ENCODE peak calls at places on chromosomes 6 and 20, in ten cellular contexts. H is lung, V is heart right ventricle, F is upper lobe of right lung, P is spleen, L is lower lobe of right lung, Z is ascending aorta, S is tibial artery, B is mammary epithelial cell, I is HCT116. D is an unnamed sample. For H3K4me1, the result is how much of the 10 kb centered on the place peaks cover.

GRCh38 chr6:18432619-18433018 is 45.5 kb downstream of the RNF144B start:
- DNase-seq in V (no peak), I (no peak), Z (no peak), H (no peak), L (no peak), S (no peak), P (no peak), B (no peak), F (no peak), D (no peak)

GRCh38 chr6:14153228-14153627 is 35.7 kb downstream of the CD83 start:
- DNase-seq in B (no peak), S (no peak), H (no peak), I (no peak), V (no peak), L (no peak), Z (no peak), F (no peak), P (no peak), D (no peak)

GRCh38 chr6:32799168-32799567 is 17.6 kb downstream of the HLA-DOB start:
- DNase-seq in L (no peak), Z (no peak), S (no peak), B (no peak), V (no peak), I (no peak), F (no peak), H (no peak), P (no peak), D (no peak)

GRCh38 chr6:136439514-136440186 is 110.6 kb downstream of the MAP7 start:
- DNase-seq in L (no peak), S (no peak), V (no peak), P (no peak), Z (no peak), H (no peak), F (no peak), I (no peak), B (no peak), D (no peak)

GRCh38 chr6:89313006-89313405 is 2.1 kb downstream of the GABRR2 start:
- DNase-seq in I (no peak), H (no peak), P (no peak), B (peak), S (peak), F (no peak), L (no peak), Z (no peak), V (peak), D (peak)

GRCh38 chr6:98800866-98801265 is 33.5 kb upstream of the POU3F2 start:
- DNase-seq in I (no peak), L (no peak), F (no peak), Z (no peak), H (no peak), V (no peak), P (no peak), B (no peak), S (no peak), D (no peak)

GRCh38 chr6:149363154-149363553 is 36.9 kb upstream of the SUMO4 start:
- DNase-seq in H (no peak), F (no peak), S (no peak), P (no peak), I (peak), V (no peak), Z (no peak), L (no peak), B (peak), D (no peak)

GRCh38 chr6:2784061-2784460 is 18.9 kb downstream of the WRNIP1 start:
- DNase-seq in I (no peak), S (no peak), L (no peak), H (no peak), V (no peak), F (no peak), P (no peak), Z (no peak), B (no peak), D (no peak)

GRCh38 chr6:113172531-113172966 is 684.6 kb upstream of the MARCKS start:
- DNase-seq in S (no peak), L (no peak), P (no peak), V (peak), F (no peak), I (no peak), H (no peak), B (no peak), Z (no peak), D (no peak)

GRCh38 chr6:146861029-146861563 is 262.3 kb downstream of the ADGB start:
- DNase-seq in S (no peak), H (no peak), V (no peak), Z (no peak), I (no peak), L (no peak), P (no peak), B (no peak), F (no peak), D (no peak)
- H3K4me1 ChIP-seq in S (under half), H (under half), V (under half), Z (under half), I (under half), L (under half), P (under half), B (under half), F (under half), D (under half)

DNA sequence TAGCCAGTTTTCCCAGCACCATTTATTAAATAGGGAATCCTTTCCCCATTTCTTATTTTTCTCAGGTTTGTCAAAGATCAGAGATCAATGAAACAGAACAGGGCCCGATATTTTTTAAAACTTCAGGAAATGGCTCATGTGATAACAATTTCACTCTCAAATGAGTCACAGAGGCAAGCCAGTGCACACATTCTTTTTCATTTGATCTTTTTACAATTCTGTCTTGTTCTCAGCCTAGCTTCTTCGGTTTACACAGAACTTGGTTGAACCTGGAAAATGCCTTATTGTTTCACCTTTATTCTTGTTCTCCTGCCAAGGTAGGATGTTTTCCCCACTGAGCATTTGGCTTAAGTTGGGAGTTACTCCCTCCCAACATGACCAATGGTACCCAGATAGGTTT is 258.9 kb downstream of the COL12A1 start:
- DNase-seq in H (no peak), P (no peak), I (peak), Z (no peak), L (no peak), V (no peak), F (no peak), S (no peak), B (peak), D (no peak)
- H3K27ac ChIP-seq in H (no peak), P (no peak), I (peak), Z (no peak), L (no peak), V (no peak), F (no peak), S (no peak), B (peak), D (no peak)

DNA sequence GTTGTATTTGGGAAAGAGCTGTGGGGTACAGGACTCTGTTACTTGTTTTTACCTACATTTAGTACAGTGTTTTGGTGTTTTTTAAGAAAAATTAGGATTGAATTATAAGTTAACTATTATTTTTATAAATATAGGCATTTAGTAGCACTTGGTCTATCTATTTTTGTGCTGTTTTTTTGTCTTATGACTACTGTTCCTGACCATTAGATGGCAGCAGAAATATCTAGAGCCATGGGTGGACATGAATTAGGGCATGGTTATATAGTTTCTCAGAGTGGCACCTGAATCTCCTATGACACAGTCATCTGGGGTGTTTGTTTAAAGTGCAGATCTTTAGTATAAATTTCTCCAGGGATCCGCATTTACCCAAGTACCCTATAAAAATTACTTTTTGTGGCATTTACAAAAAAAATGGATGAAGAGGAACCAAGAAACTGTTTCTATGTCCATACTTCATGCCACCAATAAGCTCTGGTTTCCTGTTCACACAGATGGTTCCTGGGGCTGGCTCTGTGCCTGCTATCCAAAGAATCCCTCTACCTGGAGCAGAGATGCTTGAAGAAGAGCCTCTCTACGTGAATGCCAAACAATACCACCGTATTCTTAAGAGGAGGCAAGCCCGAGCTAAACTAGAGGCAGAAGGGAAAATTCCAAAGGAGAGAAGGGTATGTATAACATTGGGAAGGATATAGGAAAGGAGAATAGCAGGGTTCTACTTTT is 19.8 kb downstream of the NFYA start:
- DNase-seq in S (no peak), P (no peak), I (no peak), V (no peak), L (no peak), Z (no peak), H (no peak), B (peak), F (no peak), D (no peak)
- TF ChIP-seq CTCF in S (no peak), P (peak), I (peak), V (no peak), L (peak), Z (no peak), H (no peak), B (peak), F (no peak), D (no peak)

DNA sequence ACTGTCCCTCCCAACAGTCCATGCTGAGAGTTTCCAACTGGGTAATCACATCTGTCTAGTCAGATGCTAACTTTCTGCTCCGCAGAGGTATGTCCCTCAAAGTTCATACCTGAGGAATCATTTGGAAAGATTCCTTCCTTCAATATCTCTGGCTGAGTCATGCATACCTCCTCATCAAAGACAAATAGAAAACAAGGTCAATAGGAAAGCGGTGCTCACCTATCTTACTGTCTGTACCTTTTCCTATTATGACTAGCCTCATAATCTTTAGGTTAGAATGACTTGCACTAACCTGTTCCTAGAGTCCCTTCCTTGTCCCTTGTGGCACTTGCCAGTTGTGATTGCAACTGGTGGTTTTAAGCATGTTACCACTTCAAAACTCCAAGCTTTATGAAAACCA is 78.2 kb upstream of the PTPRK start:
- DNase-seq in L (no peak), B (peak), P (no peak), F (no peak), I (peak), S (no peak), H (no peak), V (no peak), Z (no peak), D (no peak)
- H3K4me1 ChIP-seq in L (under half), B (half or more), P (under half), F (under half), I (under half), S (under half), H (under half), V (under half), Z (under half), D (under half)

DNA sequence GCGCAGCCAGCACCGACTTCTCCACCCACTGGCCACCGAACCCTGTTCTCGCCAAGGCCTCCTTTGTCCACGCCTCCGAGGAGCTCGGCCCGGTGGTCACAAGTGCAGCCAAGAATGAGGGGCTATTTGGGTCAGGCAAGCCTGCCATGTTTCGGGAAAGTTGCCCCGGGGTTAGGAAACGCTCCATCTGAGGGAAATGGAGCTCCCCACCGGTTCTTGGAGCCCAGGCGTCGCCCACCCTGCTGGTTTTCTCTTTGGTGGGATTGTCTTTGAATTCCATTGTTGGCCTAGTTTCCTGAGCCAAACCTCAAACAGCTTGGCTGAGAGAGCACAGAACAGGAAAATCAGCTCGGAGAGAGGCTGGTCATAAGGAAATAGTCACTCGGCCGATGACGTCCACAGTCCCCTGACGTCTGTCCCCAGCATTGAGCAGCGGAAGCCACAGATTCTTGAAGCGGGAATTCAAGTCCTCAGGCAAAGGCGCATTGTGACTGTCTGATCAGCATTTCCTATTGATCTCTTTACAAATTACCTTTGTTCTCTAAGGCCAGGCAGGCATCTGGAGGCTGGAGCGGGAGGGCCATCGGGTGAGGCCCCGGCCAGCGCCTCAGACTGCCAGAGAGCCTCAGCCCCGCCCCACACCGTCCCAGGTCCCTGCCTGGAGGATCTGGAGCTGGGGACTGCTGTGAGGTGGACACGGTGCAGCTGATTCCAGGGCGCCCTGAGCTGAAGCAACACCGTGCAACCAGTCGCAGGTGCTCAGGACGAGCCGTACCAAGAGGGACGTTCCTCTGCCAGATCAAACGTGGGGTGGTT is 138.6 kb downstream of the DLL1 start:
- DNase-seq in L (peak), F (no peak), I (no peak), B (no peak), H (no peak), S (peak), Z (peak), V (peak), P (peak), D (no peak)
- H3K27ac ChIP-seq in L (peak), F (peak), I (peak), B (no peak), H (peak), S (no peak), Z (peak), V (peak), P (peak), D (no peak)

GRCh38 chr20:18793625-18794427 is 19.8 kb upstream of the SCP2D1 start:
- DNase-seq in H (peak), I (peak), V (peak), B (peak), L (peak), P (peak), F (peak), Z (peak), S (peak), D (peak)
- TF ChIP-seq CTCF in H (no peak), I (no peak), V (no peak), B (no peak), L (no peak), P (no peak), F (no peak), Z (no peak), S (no peak), D (no peak)

GRCh38 chr6:3912366-3913076 is 63.3 kb downstream of the FAM50B start:
- DNase-seq in B (no peak), Z (no peak), L (no peak), I (no peak), H (no peak), V (no peak), P (no peak), F (no peak), S (no peak), D (no peak)

GRCh38 chr6:3910264-3910663 is 61.1 kb downstream of the FAM50B start:
- DNase-seq in P (peak), F (no peak), L (no peak), I (no peak), H (no peak), B (no peak), V (no peak), Z (no peak), S (no peak), D (no peak)

GRCh38 chr6:3911614-3912336 is 62.6 kb downstream of the FAM50B start:
- DNase-seq in V (peak), Z (peak), H (peak), F (no peak), L (no peak), P (peak), B (peak), I (peak), S (peak), D (peak)

GRCh38 chr6:3908961-3909360 is 59.8 kb downstream of the FAM50B start:
- DNase-seq in H (no peak), S (no peak), Z (no peak), L (no peak), F (no peak), V (no peak), P (no peak), I (no peak), B (no peak), D (no peak)

GRCh38 chr6:3911130-3911529 is 62.0 kb downstream of the FAM50B start:
- DNase-seq in S (no peak), V (no peak), I (no peak), Z (no peak), B (no peak), L (no peak), P (no peak), F (no peak), H (no peak), D (no peak)
- H3K4me1 ChIP-seq in S (under half), V (under half), I (under half), Z (under half), B (under half), L (under half), P (under half), F (under half), H (under half), D (under half)

GRCh38 chr6:158411998-158412397 is 99.7 kb downstream of the TULP4 start:
- DNase-seq in L (no peak), B (peak), V (no peak), F (no peak), S (no peak), Z (no peak), P (no peak), I (peak), H (no peak), D (no peak)
- H3K27ac ChIP-seq in L (no peak), B (peak), V (no peak), F (no peak), S (no peak), Z (no peak), P (no peak), I (no peak), H (no peak), D (no peak)

D was measured in thoracic aorta.